ENCODE peak calls at places on chromosome 21, in five cellular contexts. L is neuronal stem cell, X is IMR-90, U is H9, D is PC-3. M is an unnamed sample.

GRCh38 chr21:24594082-24594481 is 1013.2 kb downstream of the MRPL39 start:
- DNase-seq in X (no peak), D (no peak), U (no peak), L (no peak), M (no peak)

GRCh38 chr21:37237346-37237745 is 29.8 kb downstream of the VPS26C start:
- DNase-seq in D (no peak), X (no peak), L (no peak), U (no peak), M (no peak)

GRCh38 chr21:40271169-40271568 is 403.9 kb downstream of the PCP4 start:
- DNase-seq in X (no peak), L (no peak), U (no peak), D (no peak), M (no peak)

GRCh38 chr21:43619856-43620255 is 39.4 kb downstream of the HSF2BP start:
- DNase-seq in D (peak), L (no peak), U (no peak), X (no peak), M (no peak)

GRCh38 chr21:44911384-44912157 is 9.1 kb downstream of the ITGB2 start:
- DNase-seq in X (no peak), L (no peak), D (peak), U (no peak), M (peak)

GRCh38 chr21:33268736-33269441 is 2.7 kb downstream of the IL10RB start:
- DNase-seq in D (peak), L (no peak), U (no peak), X (no peak), M (peak)

GRCh38 chr21:33884361-33885157 is 31.0 kb downstream of the ATP5PO start:
- DNase-seq in X (no peak), U (no peak), D (no peak), L (no peak), M (no peak)

GRCh38 chr21:15063821-15064575 is 802 bp downstream of the NRIP1 start:
- DNase-seq in L (no peak), D (peak), U (peak), X (no peak), M (no peak)

GRCh38 chr21:16280731-16281130 is 550.9 kb downstream of the USP25 start:
- DNase-seq in X (no peak), L (no peak), U (no peak), D (no peak), M (no peak)
- H3K4me2 ChIP-seq in X (peak), L (no peak), U (no peak), D (no peak), M (no peak)

GRCh38 chr21:42460391-42461184 is 35.4 kb downstream of the RSPH1 start:
- DNase-seq in L (no peak), U (peak), D (no peak), X (no peak), M (peak)
- H3K9ac ChIP-seq in L (no peak), U (no peak), D (no peak), X (no peak), M (peak)

GRCh38 chr21:17712887-17713286 is 100.2 kb upstream of the BTG3 start:
- DNase-seq in D (no peak), L (no peak), X (no peak), U (no peak), M (no peak)

GRCh38 chr21:17711896-17712295 is 99.2 kb upstream of the BTG3 start:
- DNase-seq in X (no peak), D (no peak), U (no peak), L (no peak), M (no peak)

GRCh38 chr21:17708541-17709265 is 96.0 kb upstream of the BTG3 start:
- DNase-seq in L (no peak), X (no peak), D (no peak), U (no peak), M (no peak)

DNA sequence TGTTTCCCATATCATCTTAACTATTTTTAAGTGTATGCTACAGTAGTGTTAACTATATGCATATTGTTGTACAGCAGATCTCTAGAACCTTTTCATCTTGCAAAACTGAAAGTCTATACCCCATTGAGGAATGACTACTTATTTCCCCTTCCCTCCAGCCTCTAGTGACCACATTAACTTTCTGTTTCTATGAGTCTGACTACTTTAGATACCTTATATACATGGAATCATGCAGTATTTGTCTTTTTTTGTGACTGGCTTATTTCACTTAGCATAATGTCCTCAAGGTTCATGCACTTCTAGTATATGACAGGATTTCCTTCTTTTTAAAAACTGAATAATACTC is 96.5 kb upstream of the BTG3 start:
- DNase-seq in X (no peak), D (no peak), L (no peak), U (no peak), M (no peak)
- H3K4me2 ChIP-seq in X (no peak), D (no peak), L (no peak), U (no peak), M (no peak)

DNA sequence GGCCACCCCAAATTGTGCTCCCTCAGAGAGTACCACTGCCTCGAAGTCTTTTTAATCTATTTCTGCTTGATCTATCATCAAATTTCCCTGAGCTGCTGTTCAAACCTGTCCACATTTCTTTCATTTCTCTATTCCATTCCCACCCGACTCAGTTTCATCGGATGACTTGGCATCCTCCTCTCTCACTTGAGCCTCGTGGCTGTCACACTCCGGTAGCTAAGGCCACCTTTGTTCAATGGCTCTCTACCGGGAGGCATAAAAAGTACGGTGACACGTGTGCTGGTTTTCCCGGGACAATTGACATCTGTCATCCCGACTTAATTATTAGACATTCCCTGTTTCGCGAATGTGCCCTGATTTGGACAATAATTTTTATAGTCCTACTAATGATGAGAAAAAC is 22.6 kb downstream of the MIS18A start:
- DNase-seq in X (no peak), U (no peak), D (no peak), L (no peak), M (no peak)
- H3K9ac ChIP-seq in X (no peak), U (no peak), D (no peak), L (no peak), M (no peak)

DNA sequence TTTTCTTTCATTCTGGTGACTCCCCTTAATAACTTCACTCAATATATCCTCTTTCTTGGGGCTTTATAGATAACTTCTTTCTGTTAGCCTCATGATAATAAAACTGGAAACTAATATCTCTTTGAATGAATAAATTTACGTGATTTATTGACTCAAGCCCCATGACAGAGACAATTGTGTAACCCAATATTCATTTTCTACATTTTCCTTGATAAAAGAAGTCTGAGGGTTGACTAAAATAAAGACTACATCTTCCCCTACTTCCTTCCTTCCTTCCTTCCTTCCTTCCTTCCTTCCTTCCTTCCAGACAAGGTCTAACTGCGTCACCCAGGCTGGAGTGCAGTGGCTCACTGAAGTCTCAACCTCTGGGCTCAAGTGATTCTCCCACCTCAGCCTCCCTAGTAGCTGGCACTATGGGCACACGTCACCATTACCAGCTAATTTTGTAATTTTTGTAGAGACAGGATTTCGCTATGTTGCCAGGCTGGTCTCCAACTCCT is 85.1 kb downstream of the CYYR1 start:
- DNase-seq in L (no peak), D (no peak), U (no peak), X (no peak), M (no peak)
- H3K4me2 ChIP-seq in L (no peak), D (no peak), U (no peak), X (no peak), M (no peak)

GRCh38 chr21:36099000-36099399 is 29.2 kb downstream of the CBR1 start:
- DNase-seq in X (no peak), D (no peak), L (no peak), U (no peak), M (no peak)
- H3K9ac ChIP-seq in X (no peak), D (no peak), L (no peak), U (peak), M (no peak)

GRCh38 chr21:38843379-38843778 is 37.6 kb downstream of the ETS2 start:
- DNase-seq in U (no peak), X (no peak), L (no peak), D (no peak), M (no peak)
- H3K4me2 ChIP-seq in U (no peak), X (peak), L (no peak), D (no peak), M (no peak)

GRCh38 chr21:46067505-46068201 is 30.3 kb upstream of the COL6A2 start:
- DNase-seq in X (no peak), D (no peak), L (no peak), U (peak), M (no peak)
- H3K9ac ChIP-seq in X (peak), D (no peak), L (peak), U (no peak), M (no peak)

M was measured in Karpas-422.